ENCODE peak calls at places on chromosomes 5 and 9, in nine cellular contexts. I is MCF 10A, Q is heart left ventricle, W is HFFc6, X is Calu3, N is WTC11, A is DMS153, Z is epithelial cell of proximal tubule, U is HT1080. V is an unnamed sample.

GRCh38 chr9:94921072-94921471 is 194.6 kb downstream of the AOPEP start:
- DNase-seq in X (no peak), W (peak; percentile 70), I (peak; percentile 51), N (no peak), Z (no peak), Q (no peak), A (no peak), U (peak; percentile 60), V (no peak)

GRCh38 chr5:14168139-14168792 is 25.1 kb downstream of the TRIO start:
- DNase-seq in U (no peak), A (no peak), I (peak; percentile 44), X (no peak), W (no peak), Z (no peak), N (no peak), Q (no peak), V (no peak)

GRCh38 chr9:136807281-136808074 is at the start of gene RABL6:
- DNase-seq in Z (no peak), N (peak; percentile 65), Q (peak; percentile 81), A (no peak), X (peak; percentile 76), I (peak; percentile 64), W (peak; percentile 49), U (peak; percentile 55), V (peak; percentile 60)

GRCh38 chr9:90767523-90768100 is 34.0 kb upstream of the SYK start:
- DNase-seq in I (no peak), Z (no peak), Q (no peak), U (no peak), N (no peak), W (no peak), A (no peak), X (no peak), V (no peak)

GRCh38 chr5:141245250-141245717 is at the start of gene PCDHB15:
- DNase-seq in Z (no peak), A (no peak), X (no peak), U (peak; percentile 3), W (no peak), I (peak; percentile 14), N (peak; percentile 85), Q (no peak), V (peak; percentile 39)

GRCh38 chr9:29830815-29831214 is 2257.5 kb upstream of the C9orf72 start:
- DNase-seq in A (no peak), I (peak; percentile 61), U (peak; percentile 54), Z (no peak), X (peak; percentile 54), N (peak; percentile 54), W (peak; percentile 53), Q (no peak), V (peak; percentile 69)

GRCh38 chr5:76527685-76528161 is 95.5 kb downstream of the F2RL2 start:
- DNase-seq in W (no peak), A (no peak), N (no peak), U (no peak), X (no peak), I (no peak), Z (no peak), Q (no peak), V (no peak)

GRCh38 chr5:139764250-139764791 is 31.3 kb upstream of the PSD2 start:
- DNase-seq in Z (no peak), W (no peak), X (no peak), Q (no peak), N (peak; percentile 78), U (no peak), I (no peak), A (no peak), V (no peak)

GRCh38 chr9:107878462-107878861 is 388.9 kb upstream of the KLF4 start:
- DNase-seq in A (no peak), Q (no peak), W (no peak), N (no peak), X (no peak), U (no peak), I (no peak), Z (no peak), V (no peak)